ENCODE peak calls at places on chromosomes 4 and X, in six cellular contexts. Z is WTC11; Q is CD8-positive, alpha-beta T cell; J is NCI-H510A; W is stimulated activated CD4-positive, alpha-beta T cell treated with anti-CD3 and anti-CD28 coated beads, TNF-alpha, amount 100 ng/mL, for 4 hours; M is fibroblast of mammary gland. A is an unnamed sample.

GRCh38 chr4:122776916-122777315 is 44.4 kb downstream of the BBS12 start:
- DNase-seq in Z (no peak), Q (no peak), J (peak), W (no peak), M (no peak), A (no peak)

GRCh38 chrX:84893897-84894296 is 109.8 kb upstream of the APOOL start:
- DNase-seq in Z (no peak), Q (no peak), J (no peak), W (no peak), M (no peak), A (no peak)

GRCh38 chrX:15447985-15448639 is 45.0 kb downstream of the PIR start:
- DNase-seq in Z (no peak), Q (no peak), J (no peak), W (no peak), M (peak), A (peak)

GRCh38 chr4:142493255-142493976 is 352.7 kb downstream of the INPP4B start:
- DNase-seq in Z (no peak), Q (no peak), J (no peak), W (no peak), M (peak), A (peak)

GRCh38 chrX:39324233-39324632 is 523.0 kb downstream of the MID1IP1 start:
- DNase-seq in Z (no peak), Q (no peak), J (no peak), W (no peak), M (no peak), A (no peak)

GRCh38 chr4:8539661-8540060 is 40.5 kb upstream of the GPR78 start:
- DNase-seq in Z (no peak), Q (no peak), J (no peak), W (no peak), M (no peak), A (no peak)

GRCh38 chr4:148881860-148882643 is 439.8 kb upstream of the NR3C2 start:
- DNase-seq in Z (peak), Q (no peak), J (no peak), W (no peak), M (no peak), A (no peak)

GRCh38 chr4:176448761-176449160 is 129.0 kb downstream of the SPCS3 start:
- DNase-seq in Z (no peak), Q (no peak), J (no peak), W (no peak), M (no peak), A (no peak)

GRCh38 chrX:139559383-139560042 is 29.0 kb downstream of the F9 start:
- DNase-seq in Z (peak), Q (no peak), J (no peak), W (no peak), M (peak), A (peak)

GRCh38 chr4:15024386-15024785 is 22.1 kb downstream of the CPEB2 start:
- DNase-seq in Z (no peak), Q (no peak), J (no peak), W (no peak), M (no peak), A (peak)

GRCh38 chrX:118534716-118535493 is 39.3 kb downstream of the DOCK11 start:
- DNase-seq in Z (no peak), Q (no peak), J (no peak), W (no peak), M (no peak), A (peak)

GRCh38 chrX:65241059-65241721 is 264.9 kb upstream of the ZC4H2 start:
- DNase-seq in Z (no peak), Q (no peak), J (no peak), W (no peak), M (no peak), A (no peak)

GRCh38 chr4:52957220-52957686 is 95.1 kb downstream of the RASL11B start:
- DNase-seq in Z (no peak), Q (no peak), J (peak), W (no peak), M (peak), A (peak)

GRCh38 chrX:22109442-22109841 is 77.3 kb downstream of the PHEX start:
- DNase-seq in Z (no peak), Q (no peak), J (no peak), W (no peak), M (peak), A (peak)

GRCh38 chr4:76194325-76194724 is 19.3 kb downstream of the SCARB2 start:
- DNase-seq in Z (no peak), Q (no peak), J (no peak), W (no peak), M (peak), A (peak)

GRCh38 chrX:1249101-1249887 is 19.3 kb upstream of the CSF2RA start:
- DNase-seq in Z (peak), Q (no peak), J (no peak), W (peak), M (no peak), A (peak)

GRCh38 chrX:113330416-113330815 is 489.8 kb upstream of the AMOT start:
- DNase-seq in Z (no peak), Q (no peak), J (no peak), W (no peak), M (peak), A (no peak)

GRCh38 chrX:130851569-130851968 is 51.4 kb downstream of the ENOX2 start:
- DNase-seq in Z (no peak), Q (no peak), J (no peak), W (no peak), M (peak), A (no peak)

GRCh38 chr4:87073570-87074470 is 139.0 kb downstream of the AFF1 start:
- DNase-seq in Z (no peak), Q (peak), J (peak), W (no peak), M (no peak), A (no peak)

GRCh38 chrX:39930777-39931553 is 166.8 kb downstream of the BCOR start:
- DNase-seq in Z (no peak), Q (no peak), J (no peak), W (no peak), M (no peak), A (no peak)

GRCh38 chr4:109414938-109415337 is 18.7 kb upstream of the SEC24B start:
- DNase-seq in Z (no peak), Q (no peak), J (no peak), W (no peak), M (no peak), A (peak)

GRCh38 chrX:154605566-154605965 is 13.5 kb downstream of the CTAG1B start:
- DNase-seq in Z (no peak), Q (no peak), J (no peak), W (no peak), M (no peak), A (no peak)

GRCh38 chr4:119113033-119113655 is 22.5 kb upstream of the MYOZ2 start:
- DNase-seq in Z (no peak), Q (no peak), J (no peak), W (no peak), M (peak), A (peak)

GRCh38 chr4:39255266-39255665 is 72.9 kb downstream of the WDR19 start:
- DNase-seq in Z (no peak), Q (no peak), J (no peak), W (no peak), M (peak), A (peak)

GRCh38 chr4:3787489-3788365 is 21.5 kb downstream of the ADRA2C start:
- DNase-seq in Z (no peak), Q (no peak), J (no peak), W (no peak), M (no peak), A (no peak)

GRCh38 chrX:22912598-22912997 is 87.2 kb upstream of the DDX53 start:
- DNase-seq in Z (no peak), Q (no peak), J (no peak), W (no peak), M (no peak), A (no peak)

GRCh38 chr4:127870688-127871087 is 10.0 kb upstream of the PLK4 start:
- DNase-seq in Z (no peak), Q (no peak), J (no peak), W (no peak), M (peak), A (peak)

GRCh38 chr4:184801781-184802180 is 24.0 kb downstream of the ACSL1 start:
- DNase-seq in Z (no peak), Q (no peak), J (no peak), W (no peak), M (peak), A (peak)

A was measured in EH.